ENCODE peak calls at places on chromosomes 7 and 10, in five cellular contexts. P is activated effector memory CD4-positive, alpha-beta T cell treated with anti-CD3 and anti-CD28 coated beads, Interleukin-2, amount 50 U/mL, for 16 hours; J is colonic mucosa; I is GM12891; K is nephron progenitor cell. Z is an unnamed sample.

GRCh38 chr7:128777156-128778123 is 1.8 kb upstream of the OPN1SW start:
- DNase-seq in K (no peak), I (no peak), P (no peak), J (no peak), Z (no peak)

GRCh38 chr10:98030991-98031431 is 590 bp upstream of the CRTAC1 start:
- DNase-seq in P (no peak), J (no peak), K (no peak), I (no peak), Z (no peak)

GRCh38 chr7:106313456-106313891 is 28.7 kb upstream of the NAMPT start:
- DNase-seq in K (no peak), P (no peak), I (no peak), J (no peak), Z (peak)

GRCh38 chr7:1100886-1101579 is 13.1 kb downstream of the GPER1 start:
- DNase-seq in P (no peak), I (no peak), K (no peak), J (no peak), Z (no peak)

GRCh38 chr10:22183771-22184466 is 33.9 kb downstream of the EBLN1 start:
- DNase-seq in P (no peak), K (no peak), I (no peak), J (no peak), Z (no peak)

GRCh38 chr10:5512881-5513698 is 11.7 kb upstream of the CALML3 start:
- DNase-seq in P (no peak), K (no peak), I (no peak), J (no peak), Z (no peak)

GRCh38 chr7:73901823-73902597 is 41.1 kb downstream of the TMEM270 start:
- DNase-seq in J (no peak), P (peak), I (no peak), K (no peak), Z (no peak)

GRCh38 chr10:3238115-3238871 is 65.7 kb upstream of the PITRM1 start:
- DNase-seq in I (no peak), K (no peak), J (no peak), P (no peak), Z (no peak)

GRCh38 chr7:152086513-152086912 is 61.0 kb downstream of the GALNT11 start:
- DNase-seq in I (no peak), J (no peak), P (no peak), K (no peak), Z (no peak)

GRCh38 chr10:10872035-10872673 is 145.5 kb upstream of the CELF2 start:
- DNase-seq in J (no peak), P (no peak), I (no peak), K (no peak), Z (peak)

GRCh38 chr7:21365866-21366624 is 61.8 kb upstream of the SP4 start:
- DNase-seq in P (no peak), I (no peak), J (peak), K (no peak), Z (no peak)

GRCh38 chr10:87546221-87546620 is 41.5 kb downstream of the MINPP1 start:
- DNase-seq in P (no peak), J (no peak), I (no peak), K (no peak), Z (no peak)

GRCh38 chr10:85611746-85612377 is 754.7 kb downstream of the GRID1 start:
- DNase-seq in I (no peak), K (no peak), J (no peak), P (no peak), Z (no peak)

GRCh38 chr7:108415821-108416536 is 40.3 kb downstream of the NRCAM start:
- DNase-seq in P (no peak), K (no peak), J (no peak), I (no peak), Z (no peak)

GRCh38 chr7:157352506-157352905 is 15.7 kb downstream of the DNAJB6 start:
- DNase-seq in K (no peak), I (no peak), J (no peak), P (peak), Z (no peak)

GRCh38 chr10:128863823-128864405 is 603.1 kb upstream of the MGMT start:
- DNase-seq in J (no peak), K (no peak), P (no peak), I (no peak), Z (no peak)

GRCh38 chr7:5445991-5446594 is 22.5 kb upstream of the TNRC18 start:
- DNase-seq in K (no peak), I (no peak), P (no peak), J (no peak), Z (no peak)

GRCh38 chr10:93346712-93347111 is 135.4 kb downstream of the MYOF start:
- DNase-seq in K (no peak), I (no peak), J (no peak), P (no peak), Z (no peak)

GRCh38 chr7:158010956-158011698 is 576.5 kb downstream of the PTPRN2 start:
- DNase-seq in J (no peak), P (peak), I (no peak), K (no peak), Z (no peak)